ENCODE peak calls at places on chromosomes 5 and 9, in four cellular contexts. B is HepG2, W is GM12891, Y is K562. O is an unnamed sample.

GRCh38 chr5:83394190-83394589 is 77.4 kb upstream of the VCAN start:
- DNase-seq in B (no peak), W (no peak), Y (no peak), O (no peak)

GRCh38 chr9:133078486-133078885 is 16.7 kb downstream of the CEL start:
- DNase-seq in B (no peak), W (no peak), Y (no peak), O (no peak)

GRCh38 chr9:117771162-117771561 is 67.0 kb downstream of the TLR4 start:
- DNase-seq in B (no peak), W (no peak), Y (no peak), O (no peak)

GRCh38 chr5:17190242-17190778 is 27.1 kb upstream of the BASP1 start:
- DNase-seq in B (peak; percentile 23), W (no peak), Y (peak; percentile 50), O (no peak)

GRCh38 chr5:132425009-132425937 is 55.8 kb downstream of the SLC22A5 start:
- DNase-seq in B (no peak), W (peak; percentile 42), Y (peak; percentile 70), O (peak; percentile 61)

GRCh38 chr9:98410185-98410697 is 154.8 kb upstream of the TBC1D2 start:
- DNase-seq in B (peak; percentile 10), W (no peak), Y (peak; percentile 88), O (no peak)

GRCh38 chr5:175513726-175514125 is 35.4 kb downstream of the SFXN1 start:
- DNase-seq in B (no peak), W (no peak), Y (no peak), O (no peak)

GRCh38 chr9:16119861-16120641 is 567.2 kb downstream of the CCDC171 start:
- DNase-seq in B (no peak), W (no peak), Y (no peak), O (no peak)

GRCh38 chr5:95923918-95924559 is 37.6 kb downstream of the ELL2 start:
- DNase-seq in B (no peak), W (no peak), Y (peak; percentile 47), O (no peak)

GRCh38 chr9:88898033-88898432 is 93.2 kb upstream of the S1PR3 start:
- DNase-seq in B (no peak), W (no peak), Y (no peak), O (no peak)
- TF ChIP-seq POLR2AphosphoS5 in B (no peak), W (no peak), Y (no peak), O (no peak)

GRCh38 chr9:36665921-36666429 is 93.3 kb downstream of the MELK start:
- DNase-seq in B (no peak), W (peak; percentile 2), Y (peak; percentile 64), O (no peak)
- TF ChIP-seq POLR2A in B (no peak), W (no peak), Y (no peak), O (no peak)

DNA sequence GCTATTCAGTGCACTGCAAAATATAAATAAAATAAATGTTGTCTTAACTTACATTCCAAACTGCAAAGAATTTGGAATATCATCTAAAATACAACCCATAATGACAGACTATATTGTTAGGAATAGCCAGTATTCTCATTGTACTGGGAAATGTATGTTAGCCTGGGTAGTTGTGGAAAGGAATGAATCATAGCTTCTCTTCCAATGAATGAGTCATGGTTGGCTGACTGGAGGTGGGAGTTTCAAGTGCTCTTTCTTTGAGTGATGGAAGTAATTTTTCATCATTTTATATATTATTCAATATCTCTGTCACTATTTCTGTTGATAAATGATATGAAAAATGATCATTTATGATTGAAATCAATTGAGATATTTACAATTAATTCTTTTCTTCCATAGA is 158.6 kb upstream of the ARRDC3 start:
- DNase-seq in B (no peak), W (no peak), Y (no peak), O (no peak)
- TF ChIP-seq TAF1 in B (no peak), W (no peak), Y (no peak), O (no peak)

GRCh38 chr5:127012933-127013332 is 17.4 kb downstream of the MARCHF3 start:
- DNase-seq in B (no peak), W (no peak), Y (no peak), O (no peak)

GRCh38 chr5:127009784-127010183 is 20.6 kb downstream of the MARCHF3 start:
- DNase-seq in B (no peak), W (no peak), Y (no peak), O (no peak)

GRCh38 chr5:127010362-127010761 is 20.0 kb downstream of the MARCHF3 start:
- DNase-seq in B (no peak), W (no peak), Y (no peak), O (no peak)

GRCh38 chr5:127011961-127012644 is 18.3 kb downstream of the MARCHF3 start:
- DNase-seq in B (no peak), W (no peak), Y (no peak), O (no peak)

DNA sequence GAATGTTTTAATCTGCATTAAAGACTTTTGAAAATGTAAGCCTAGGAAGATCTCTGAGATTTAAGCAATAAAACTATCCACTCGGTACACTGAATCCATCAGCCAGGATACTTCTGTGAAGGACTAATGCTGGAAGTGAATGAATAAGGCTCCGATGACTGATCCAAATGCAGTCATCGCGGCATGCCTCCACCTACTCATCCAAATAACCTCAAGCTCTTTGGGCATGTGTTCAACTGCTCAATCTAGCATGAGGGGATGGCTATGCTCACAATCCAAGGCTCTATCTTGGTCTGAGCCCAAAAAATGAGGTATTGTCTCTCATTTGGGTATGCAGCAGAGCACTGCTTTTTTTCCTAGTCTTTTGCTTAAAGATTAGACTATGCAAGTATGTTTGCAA is 19.2 kb downstream of the MARCHF3 start:
- DNase-seq in B (no peak), W (no peak), Y (no peak), O (no peak)
- TF ChIP-seq POLR2AphosphoS5 in B (no peak), W (no peak), Y (no peak), O (no peak)

GRCh38 chr9:27447036-27447700 is 76.9 kb upstream of the IFNK start:
- DNase-seq in B (no peak), W (no peak), Y (no peak), O (no peak)
- TF ChIP-seq POLR2A in B (no peak), W (no peak), Y (no peak), O (no peak)

GRCh38 chr5:60843693-60844428 is at the start of gene ELOVL7:
- DNase-seq in B (peak; percentile 59), W (peak; percentile 81), Y (peak; percentile 80), O (peak; percentile 58)
- TF ChIP-seq TAF1 in B (peak; percentile 67), W (no peak), Y (no peak), O (no peak)

GRCh38 chr5:6904822-6905221 is 191.6 kb downstream of the TENT4A start:
- DNase-seq in B (no peak), W (no peak), Y (no peak), O (no peak)

GRCh38 chr5:6905423-6905822 is 192.2 kb downstream of the TENT4A start:
- DNase-seq in B (no peak), W (no peak), Y (no peak), O (no peak)

GRCh38 chr5:6903934-6904333 is 190.7 kb downstream of the TENT4A start:
- DNase-seq in B (no peak), W (no peak), Y (no peak), O (no peak)

GRCh38 chr5:6907320-6907918 is 194.2 kb downstream of the TENT4A start:
- DNase-seq in B (no peak), W (no peak), Y (no peak), O (no peak)

DNA sequence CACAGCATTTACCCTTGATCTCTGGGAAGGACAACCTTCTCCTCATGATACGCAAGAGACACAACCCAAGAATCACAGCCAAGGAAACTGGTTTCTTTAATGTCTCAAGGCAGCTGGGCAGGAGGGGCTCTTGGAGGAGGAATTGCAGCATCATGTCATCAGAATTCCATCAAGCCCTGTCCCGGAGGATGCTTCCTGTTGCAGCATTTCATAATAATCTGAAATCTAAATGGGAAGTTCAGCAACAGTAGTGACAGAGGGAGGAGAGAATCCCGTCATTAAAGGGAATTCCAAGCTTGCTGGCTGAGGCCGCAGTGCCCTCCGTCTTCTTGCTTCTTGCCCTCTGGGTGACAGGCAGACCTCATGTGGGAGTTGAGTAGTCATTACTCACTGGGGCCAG is 192.7 kb downstream of the TENT4A start:
- DNase-seq in B (no peak), W (no peak), Y (no peak), O (no peak)
- TF ChIP-seq POLR2AphosphoS5 in B (no peak), W (no peak), Y (no peak), O (no peak)

GRCh38 chr5:133967715-133968056 is 739 bp downstream of the C5orf15 start:
- DNase-seq in B (no peak), W (no peak), Y (peak; percentile 43), O (no peak)
- TF ChIP-seq POLR2A in B (no peak), W (no peak), Y (no peak), O (no peak)

O was measured in GM12892.